ENCODE peak calls at places on chromosomes 12 and 14, in seven cellular contexts. L, P, Q, Y, M, D and B are unnamed samples.

GRCh38 chr12:50723870-50724269 is 40.0 kb upstream of the ATF1 start:
- DNase-seq in L (no peak), P (no peak), Q (no peak), Y (no peak), M (no peak), D (no peak), B (no peak)

GRCh38 chr14:101449114-101449513 is 112.2 kb upstream of the DIO3 start:
- DNase-seq in L (no peak), P (peak), Q (no peak), Y (no peak), M (no peak), D (no peak), B (peak)

GRCh38 chr14:45112886-45113772 is 21.2 kb downstream of the FKBP3 start:
- DNase-seq in L (no peak), P (no peak), Q (peak), Y (peak), M (no peak), D (no peak), B (peak)

GRCh38 chr12:24743891-24744793 is 204.8 kb downstream of the BCAT1 start:
- DNase-seq in L (no peak), P (no peak), Q (no peak), Y (no peak), M (peak), D (no peak), B (no peak)

GRCh38 chr12:78916845-78917480 is 52.4 kb downstream of the SYT1 start:
- DNase-seq in L (no peak), P (no peak), Q (peak), Y (no peak), M (peak), D (no peak), B (no peak)

GRCh38 chr14:93045211-93045674 is 70.5 kb downstream of the ITPK1 start:
- DNase-seq in L (no peak), P (no peak), Q (no peak), Y (no peak), M (no peak), D (no peak), B (peak)

GRCh38 chr12:123714302-123714627 is 2.1 kb downstream of the ATP6V0A2 start:
- DNase-seq in L (no peak), P (no peak), Q (no peak), Y (no peak), M (no peak), D (peak), B (no peak)

GRCh38 chr12:74171478-74171909 is 366.1 kb upstream of the ATXN7L3B start:
- DNase-seq in L (no peak), P (no peak), Q (no peak), Y (no peak), M (no peak), D (no peak), B (no peak)

GRCh38 chr14:104698688-104699425 is 9.4 kb downstream of the INF2 start:
- DNase-seq in L (no peak), P (no peak), Q (no peak), Y (no peak), M (no peak), D (no peak), B (no peak)

GRCh38 chr14:68248481-68249255 is 429.1 kb downstream of the RAD51B start:
- DNase-seq in L (no peak), P (peak), Q (peak), Y (peak), M (peak), D (peak), B (peak)

GRCh38 chr14:74286736-74287135 is 16.0 kb downstream of the ABCD4 start:
- DNase-seq in L (no peak), P (no peak), Q (no peak), Y (no peak), M (no peak), D (no peak), B (no peak)

GRCh38 chr12:110704231-110704630 is 15.3 kb upstream of the HVCN1 start:
- DNase-seq in L (no peak), P (no peak), Q (no peak), Y (no peak), M (no peak), D (no peak), B (no peak)

GRCh38 chr12:53713516-53713915 is 13.7 kb downstream of the CALCOCO1 start:
- DNase-seq in L (no peak), P (no peak), Q (no peak), Y (no peak), M (no peak), D (no peak), B (no peak)

GRCh38 chr14:57362356-57362755 is 28.0 kb upstream of the NAA30 start:
- DNase-seq in L (no peak), P (no peak), Q (peak), Y (no peak), M (no peak), D (no peak), B (no peak)

GRCh38 chr14:50647282-50647681 is 20.8 kb downstream of the SAV1 start:
- DNase-seq in L (no peak), P (no peak), Q (no peak), Y (no peak), M (no peak), D (no peak), B (no peak)

GRCh38 chr12:27161458-27162228 is 79.3 kb upstream of the C12orf71 start:
- DNase-seq in L (no peak), P (no peak), Q (no peak), Y (peak), M (no peak), D (no peak), B (no peak)

GRCh38 chr12:53302903-53303302 is 3.4 kb downstream of the MYG1 start:
- DNase-seq in L (no peak), P (no peak), Q (no peak), Y (no peak), M (no peak), D (no peak), B (no peak)

GRCh38 chr14:100658514-100658886 is 68.2 kb upstream of the DLK1 start:
- DNase-seq in L (no peak), P (no peak), Q (peak), Y (no peak), M (no peak), D (no peak), B (peak)

GRCh38 chr12:52847335-52848102 is 1.3 kb downstream of the KRT78 start:
- DNase-seq in L (no peak), P (no peak), Q (no peak), Y (no peak), M (peak), D (no peak), B (no peak)

GRCh38 chr14:92665699-92666110 is 82.7 kb downstream of the LGMN start:
- DNase-seq in L (no peak), P (no peak), Q (no peak), Y (no peak), M (no peak), D (no peak), B (no peak)